ENCODE peak calls at places on chromosome 22, in ten cellular contexts. N is IMR-90; J is lower lobe of right lung; B is CD8-positive, alpha-beta T cell; V is cardiac muscle cell; P is psoas muscle; D is spleen; T is PC-3; C is mucosa of descending colon; S is right atrium auricular region. X is an unnamed sample.

GRCh38 chr22:47678048-47678447 is 915.6 kb downstream of the TBC1D22A start:
- DNase-seq in C (no peak), J (no peak), N (no peak), P (no peak), V (no peak), B (no peak), S (no peak), T (no peak), D (no peak), X (no peak)

GRCh38 chr22:24323233-24323632 is 52.6 kb downstream of the SPECC1L start:
- DNase-seq in C (no peak), P (no peak), J (no peak), V (no peak), B (no peak), T (no peak), N (no peak), S (no peak), D (no peak), X (no peak)

GRCh38 chr22:32801436-32802290 is at the start of gene TIMP3:
- DNase-seq in T (no peak), N (peak; percentile 82), S (peak; percentile 94), B (no peak), P (peak; percentile 92), C (peak; percentile 78), D (peak; percentile 86), V (peak; percentile 88), J (peak; percentile 81), X (peak; percentile 86)

GRCh38 chr22:45684169-45684568 is 12.5 kb downstream of the ATXN10 start:
- DNase-seq in B (no peak), J (no peak), C (no peak), D (no peak), T (peak; percentile 10), P (no peak), S (no peak), V (no peak), N (peak; percentile 46), X (no peak)

GRCh38 chr22:24516301-24516737 is 21.2 kb downstream of the UPB1 start:
- DNase-seq in S (no peak), V (peak; percentile 92), D (no peak), T (peak; percentile 16), J (no peak), P (peak; percentile 34), C (no peak), N (peak; percentile 93), B (no peak), X (no peak)

GRCh38 chr22:46116491-46116958 is 33.8 kb upstream of the PPARA start:
- DNase-seq in J (peak; percentile 94), C (peak; percentile 92), P (peak; percentile 98), N (peak; percentile 73), S (peak; percentile 95), D (peak; percentile 97), B (peak; percentile 82), V (peak; percentile 91), T (peak; percentile 76), X (peak; percentile 97)

GRCh38 chr22:46612341-46612903 is 7.8 kb upstream of the GRAMD4 start:
- DNase-seq in C (no peak), B (no peak), T (no peak), D (peak; percentile 81), S (no peak), N (no peak), V (no peak), P (no peak), J (no peak), X (no peak)

GRCh38 chr22:50600541-50600940 is at the start of gene MAPK8IP2:
- DNase-seq in J (no peak), N (no peak), B (no peak), T (peak; percentile 4), V (no peak), P (no peak), D (peak; percentile 70), S (no peak), C (no peak), X (no peak)

GRCh38 chr22:44673406-44673805 is 28.6 kb upstream of the PRR5 start:
- DNase-seq in N (no peak), S (no peak), P (peak; percentile 8), B (no peak), D (no peak), C (no peak), T (no peak), J (no peak), V (no peak), X (no peak)

GRCh38 chr22:44671742-44672141 is 30.3 kb upstream of the PRR5 start:
- DNase-seq in S (no peak), B (no peak), V (peak; percentile 65), P (peak; percentile 21), N (peak; percentile 83), J (no peak), C (no peak), T (no peak), D (no peak), X (no peak)

GRCh38 chr22:44669725-44670027 is 32.3 kb upstream of the PRR5 start:
- DNase-seq in D (no peak), V (peak; percentile 53), J (no peak), B (no peak), S (no peak), P (peak; percentile 24), N (peak; percentile 37), T (no peak), C (peak; percentile 50), X (no peak)

GRCh38 chr22:44670220-44670983 is 31.6 kb upstream of the PRR5 start:
- DNase-seq in P (peak; percentile 27), J (no peak), V (no peak), T (no peak), N (no peak), C (peak; percentile 21), D (no peak), S (no peak), B (no peak), X (no peak)

DNA sequence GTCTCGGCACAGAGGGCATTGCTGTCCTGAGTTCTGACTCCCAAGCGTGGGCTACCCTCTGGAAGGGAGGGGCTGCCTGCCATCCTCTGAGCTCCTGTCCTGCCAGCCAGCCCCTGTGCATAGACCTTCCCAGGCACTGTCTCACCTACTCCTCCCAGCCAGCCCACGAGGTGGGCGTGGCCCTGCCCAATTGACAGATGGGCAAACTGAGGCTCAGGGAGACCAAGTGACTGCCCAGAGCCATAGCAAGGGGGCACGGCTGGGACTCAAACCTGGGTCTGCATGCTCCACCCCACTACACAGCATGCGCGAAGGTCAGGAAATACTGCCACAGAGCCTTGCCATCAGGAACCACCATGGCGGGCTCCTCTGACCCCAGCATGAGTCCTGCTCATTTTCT is 29.4 kb upstream of the PRR5 start:
- DNase-seq in J (no peak), P (peak; percentile 34), S (no peak), V (no peak), T (no peak), D (no peak), B (no peak), C (no peak), N (no peak), X (no peak)
- H3K4me1 ChIP-seq in J (peaks cover 11% of the 10 kb centered on the region), P (no peaks in the 10 kb centered on the region), S (peaks cover 26% of the 10 kb centered on the region), V (peaks cover 7% of the 10 kb centered on the region), T (peaks cover 9% of the 10 kb centered on the region), D (peaks cover 56% of the 10 kb centered on the region), B (peaks cover 49% of the 10 kb centered on the region), C (peaks cover 26% of the 10 kb centered on the region), N (peaks cover 21% of the 10 kb centered on the region), X (peaks cover 16% of the 10 kb centered on the region)

DNA sequence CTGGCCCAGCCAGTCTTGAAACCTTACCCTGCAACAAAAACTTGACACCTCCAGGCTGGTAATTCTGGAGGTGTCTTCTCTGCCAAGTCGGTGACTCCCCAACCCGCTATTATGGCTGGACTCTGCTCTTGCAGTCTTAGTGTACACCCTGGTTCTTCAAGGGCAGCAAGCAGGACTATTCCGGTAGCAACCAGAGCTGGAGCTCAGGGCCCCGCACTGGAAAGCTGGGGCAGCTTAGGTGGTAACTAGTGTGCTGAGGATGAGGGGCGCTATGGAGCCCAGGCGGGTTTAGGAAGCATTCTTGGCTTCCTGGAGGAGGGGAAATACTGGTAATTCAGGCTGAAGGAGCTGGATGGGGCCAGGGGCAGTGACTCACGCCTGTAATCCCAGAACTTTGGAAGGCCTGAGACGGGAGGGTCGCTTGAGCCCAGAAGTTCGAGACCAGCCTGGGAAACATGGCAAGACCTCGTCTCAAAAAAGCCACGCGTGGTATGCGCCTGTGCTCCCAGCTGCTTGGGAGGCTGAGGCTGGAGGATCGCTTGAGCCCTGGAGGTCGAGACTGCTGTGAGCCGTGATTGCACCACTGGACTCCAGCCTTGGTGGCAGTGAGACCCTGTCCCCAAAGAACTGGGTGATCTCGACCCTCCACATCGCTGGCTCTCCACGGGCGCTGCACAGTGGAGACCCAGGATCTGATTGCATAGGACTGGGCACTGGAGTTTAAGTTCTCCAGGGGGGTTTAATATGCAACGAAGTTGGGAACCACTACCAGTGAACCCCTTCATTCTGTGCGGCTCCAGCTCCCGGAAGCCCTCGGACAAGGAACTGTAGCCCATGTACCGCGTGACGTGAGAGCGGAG is 10.6 kb upstream of the AIFM3 start:
- DNase-seq in V (peak; percentile 50), P (peak; percentile 50), B (no peak), N (peak; percentile 25), T (peak; percentile 75), J (no peak), S (no peak), D (no peak), C (peak; percentile 83), X (peak; percentile 67)
- TF ChIP-seq CTCF in V (peak; percentile 20), P (no peak), B (no peak), N (no peak), T (peak; percentile 50), J (no peak), S (no peak), D (no peak), C (no peak), X (no peak)

DNA sequence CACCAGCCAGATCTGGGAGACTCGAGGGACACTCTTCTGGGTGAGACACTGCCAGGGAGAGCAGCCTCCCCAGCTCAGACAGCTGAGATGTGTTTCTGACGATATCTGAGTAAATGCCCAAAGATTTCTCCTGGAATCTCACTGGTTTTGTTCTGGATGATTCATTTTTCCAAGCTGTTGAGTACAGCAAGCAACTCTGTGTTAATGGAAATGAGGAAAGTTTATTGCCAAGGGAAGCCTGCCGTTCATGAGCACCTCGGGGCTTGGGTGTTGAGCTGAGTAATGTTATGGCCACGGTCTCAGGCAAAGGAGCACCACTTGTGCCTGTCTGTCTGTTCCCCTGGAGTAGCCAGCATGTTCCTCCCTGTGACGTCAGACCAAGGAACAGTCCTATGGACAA is 1132.4 kb downstream of the BRD1 start:
- DNase-seq in S (no peak), T (no peak), P (no peak), V (no peak), J (no peak), B (no peak), D (no peak), C (no peak), N (no peak), X (no peak)
- H3K4me1 ChIP-seq in S (no peaks in the 10 kb centered on the region), T (no peaks in the 10 kb centered on the region), P (no peaks in the 10 kb centered on the region), V (no peaks in the 10 kb centered on the region), J (no peaks in the 10 kb centered on the region), B (no peaks in the 10 kb centered on the region), D (no peaks in the 10 kb centered on the region), C (no peaks in the 10 kb centered on the region), N (no peaks in the 10 kb centered on the region), X (no peaks in the 10 kb centered on the region)

GRCh38 chr22:38468761-38469305 is 937 bp downstream of the KDELR3 start:
- DNase-seq in B (no peak), V (no peak), D (peak; percentile 62), C (no peak), P (no peak), J (peak; percentile 39), S (no peak), T (no peak), N (no peak), X (peak; percentile 64)

GRCh38 chr22:38467438-38467903 is 425 bp upstream of the KDELR3 start:
- DNase-seq in C (peak; percentile 75), J (no peak), N (no peak), B (no peak), S (no peak), D (peak; percentile 56), T (no peak), P (no peak), V (no peak), X (peak; percentile 69)

GRCh38 chr22:38465673-38466490 is 2.0 kb upstream of the KDELR3 start:
- DNase-seq in P (peak; percentile 46), B (no peak), J (peak; percentile 37), D (peak; percentile 46), V (no peak), N (no peak), T (no peak), S (no peak), C (no peak), X (peak; percentile 41)

GRCh38 chr22:38469306-38469781 is 1.4 kb downstream of the KDELR3 start:
- DNase-seq in J (peak; percentile 21), P (no peak), T (no peak), V (no peak), B (no peak), C (no peak), D (peak; percentile 39), S (no peak), N (no peak), X (no peak)

GRCh38 chr22:38467904-38468760 is at the start of gene KDELR3:
- DNase-seq in N (peak; percentile 71), T (peak; percentile 62), D (peak; percentile 79), B (peak; percentile 26), S (no peak), J (peak; percentile 77), C (peak; percentile 77), V (peak; percentile 85), P (peak; percentile 73), X (peak; percentile 86)
- TF ChIP-seq CTCF in N (peak; percentile 3), T (no peak), D (no peak), B (no peak), S (peak; percentile 24), J (no peak), C (no peak), V (peak; percentile 14), P (no peak), X (peak; percentile 5)

X was measured in upper lobe of right lung.